ENCODE peak calls at places on chromosomes 7 and 10, in seven cellular contexts. One of them, this sample, is unnamed.
A peak's percentile ranks its signal among the peaks of the same experiment; 100 is the strongest.

GRCh38 chr10:132111121-132111731 is 45.5 kb downstream of the JAKMIP3 start:
- DNase-seq in IMR-90: no peak
- DNase-seq in AG04450: no peak
- DNase-seq in PC-9: no peak
- DNase-seq in spleen: peak; percentile 63
- DNase-seq in fibroblast of lung: no peak
- DNase-seq in uterus: peak; percentile 9
- DNase-seq in this sample: no peak

GRCh38 chr7:21067216-21067615 is 280.5 kb upstream of the SP8 start:
- DNase-seq in AG04450: no peak
- DNase-seq in IMR-90: no peak
- DNase-seq in fibroblast of lung: no peak
- DNase-seq in uterus: no peak
- DNase-seq in spleen: no peak
- DNase-seq in PC-9: no peak
- DNase-seq in this sample: no peak

GRCh38 chr7:151812967-151813366 is 63.9 kb downstream of the PRKAG2 start:
- DNase-seq in uterus: no peak
- DNase-seq in fibroblast of lung: no peak
- DNase-seq in IMR-90: no peak
- DNase-seq in spleen: peak; percentile 34
- DNase-seq in PC-9: no peak
- DNase-seq in AG04450: no peak
- DNase-seq in this sample: no peak

GRCh38 chr10:110498982-110499795 is 1.5 kb downstream of the DUSP5 start:
- DNase-seq in AG04450: peak; percentile 44
- DNase-seq in fibroblast of lung: peak; percentile 69
- DNase-seq in uterus: peak; percentile 64
- DNase-seq in spleen: peak; percentile 78
- DNase-seq in PC-9: peak; percentile 50
- DNase-seq in IMR-90: peak; percentile 74
- DNase-seq in this sample: no peak

GRCh38 chr7:744854-745430 is 17.9 kb upstream of the PRKAR1B start:
- DNase-seq in spleen: peak; percentile 36
- DNase-seq in PC-9: no peak
- DNase-seq in IMR-90: no peak
- DNase-seq in fibroblast of lung: no peak
- DNase-seq in uterus: no peak
- DNase-seq in AG04450: no peak
- DNase-seq in this sample: no peak

GRCh38 chr10:50375745-50376144 is 124.4 kb upstream of the ASAH2 start:
- DNase-seq in PC-9: no peak
- DNase-seq in AG04450: no peak
- DNase-seq in uterus: no peak
- DNase-seq in fibroblast of lung: no peak
- DNase-seq in spleen: no peak
- DNase-seq in IMR-90: no peak
- DNase-seq in this sample: no peak

GRCh38 chr7:106901870-106902441 is 36.9 kb downstream of the PIK3CG start:
- DNase-seq in IMR-90: no peak
- DNase-seq in spleen: no peak
- DNase-seq in PC-9: no peak
- DNase-seq in AG04450: no peak
- DNase-seq in uterus: no peak
- DNase-seq in fibroblast of lung: no peak
- DNase-seq in this sample: no peak

GRCh38 chr10:2925631-2926030 is 141.7 kb upstream of the PFKP start:
- DNase-seq in PC-9: no peak
- DNase-seq in fibroblast of lung: peak; percentile 79
- DNase-seq in IMR-90: peak; percentile 40
- DNase-seq in uterus: peak; percentile 32
- DNase-seq in spleen: peak; percentile 84
- DNase-seq in AG04450: no peak
- DNase-seq in this sample: no peak

GRCh38 chr7:141649865-141650499 is 52.0 kb downstream of the DENND11 start:
- DNase-seq in fibroblast of lung: peak; percentile 82
- DNase-seq in IMR-90: peak; percentile 88
- DNase-seq in PC-9: peak; percentile 62
- DNase-seq in uterus: peak; percentile 53
- DNase-seq in AG04450: peak; percentile 66
- DNase-seq in spleen: no peak
- DNase-seq in this sample: peak; percentile 89

GRCh38 chr7:12715372-12716133 is 28.1 kb downstream of the ARL4A start:
- DNase-seq in PC-9: peak; percentile 59
- DNase-seq in AG04450: peak; percentile 87
- DNase-seq in uterus: peak; percentile 61
- DNase-seq in spleen: peak; percentile 81
- DNase-seq in IMR-90: peak; percentile 95
- DNase-seq in fibroblast of lung: peak; percentile 97
- DNase-seq in this sample: no peak

GRCh38 chr7:128235469-128235868 is 5.6 kb upstream of the LEP start:
- DNase-seq in IMR-90: no peak
- DNase-seq in spleen: no peak
- DNase-seq in PC-9: no peak
- DNase-seq in AG04450: no peak
- DNase-seq in fibroblast of lung: no peak
- DNase-seq in uterus: no peak
- DNase-seq in this sample: no peak

GRCh38 chr10:34813626-34814227 is 1.4 kb downstream of the PARD3 start:
- DNase-seq in fibroblast of lung: peak; percentile 84
- DNase-seq in IMR-90: peak; percentile 62
- DNase-seq in PC-9: peak; percentile 24
- DNase-seq in uterus: peak; percentile 32
- DNase-seq in spleen: peak; percentile 59
- DNase-seq in AG04450: no peak
- DNase-seq in this sample: no peak

GRCh38 chr10:33270971-33271370 is 63.5 kb downstream of the NRP1 start:
- DNase-seq in uterus: no peak
- DNase-seq in IMR-90: no peak
- DNase-seq in AG04450: no peak
- DNase-seq in spleen: no peak
- DNase-seq in fibroblast of lung: no peak
- DNase-seq in PC-9: no peak
- DNase-seq in this sample: no peak

GRCh38 chr7:155422151-155422550 is 35.8 kb upstream of the EN2 start:
- DNase-seq in uterus: no peak
- DNase-seq in spleen: peak; percentile 65
- DNase-seq in IMR-90: no peak
- DNase-seq in fibroblast of lung: no peak
- DNase-seq in PC-9: no peak
- DNase-seq in AG04450: no peak
- DNase-seq in this sample: no peak

GRCh38 chr7:30918676-30919075 is 7.0 kb downstream of the AQP1 start:
- DNase-seq in IMR-90: no peak
- DNase-seq in spleen: peak; percentile 56
- DNase-seq in fibroblast of lung: no peak
- DNase-seq in uterus: no peak
- DNase-seq in AG04450: no peak
- DNase-seq in PC-9: no peak
- DNase-seq in this sample: no peak

GRCh38 chr7:26467104-26467503 is 175.4 kb downstream of the SNX10 start:
- DNase-seq in AG04450: no peak
- DNase-seq in PC-9: no peak
- DNase-seq in uterus: no peak
- DNase-seq in spleen: no peak
- DNase-seq in fibroblast of lung: no peak
- DNase-seq in IMR-90: no peak
- DNase-seq in this sample: no peak

GRCh38 chr7:70229242-70229641 is 631.0 kb downstream of the AUTS2 start:
- DNase-seq in AG04450: no peak
- DNase-seq in spleen: no peak
- DNase-seq in uterus: no peak
- DNase-seq in fibroblast of lung: no peak
- DNase-seq in IMR-90: no peak
- DNase-seq in PC-9: no peak
- DNase-seq in this sample: no peak

GRCh38 chr10:35424680-35425285 is 88.5 kb downstream of the CCNY start:
- DNase-seq in spleen: no peak
- DNase-seq in PC-9: no peak
- DNase-seq in AG04450: no peak
- DNase-seq in uterus: peak; percentile 24
- DNase-seq in fibroblast of lung: no peak
- DNase-seq in IMR-90: no peak
- DNase-seq in this sample: no peak

GRCh38 chr10:14659626-14660196 is 115.0 kb downstream of the FAM107B start:
- DNase-seq in AG04450: no peak
- DNase-seq in fibroblast of lung: no peak
- DNase-seq in PC-9: no peak
- DNase-seq in uterus: no peak
- DNase-seq in IMR-90: no peak
- DNase-seq in spleen: peak; percentile 87
- DNase-seq in this sample: no peak

DNA sequence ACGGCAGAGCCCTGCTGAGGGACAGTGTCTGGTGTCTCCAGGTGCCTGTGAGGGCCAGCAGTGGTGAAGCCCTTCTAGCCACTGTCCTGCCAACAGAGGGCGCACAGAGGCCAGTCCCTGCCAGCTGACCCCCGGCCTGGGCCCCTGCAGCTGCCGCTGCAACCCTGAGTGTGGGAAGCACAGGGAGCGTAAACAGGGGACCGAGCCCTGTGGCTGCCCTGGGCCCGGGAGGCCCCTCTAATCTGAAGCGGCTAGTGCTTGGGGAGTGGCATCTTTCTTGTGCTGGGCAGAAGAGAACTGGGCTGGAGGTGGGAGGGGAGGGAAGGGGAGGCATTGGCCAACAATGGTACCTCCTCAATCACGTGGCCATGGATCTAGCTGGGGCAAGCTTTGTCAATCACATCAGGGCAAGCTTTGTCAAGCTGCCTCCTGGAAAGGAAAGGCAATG is 34.6 kb downstream of the TRIM8 start:
- DNase-seq in fibroblast of lung: peak; percentile 37
- DNase-seq in IMR-90: peak; percentile 52
- DNase-seq in PC-9: peak; percentile 55
- DNase-seq in AG04450: no peak
- DNase-seq in uterus: peak; percentile 47
- DNase-seq in spleen: peak; percentile 90
- DNase-seq in this sample: no peak
- H3K4me3 ChIP-seq in fibroblast of lung: no peak overlapping the region
- H3K4me3 ChIP-seq in IMR-90: no peak overlapping the region
- H3K4me3 ChIP-seq in PC-9: no peak overlapping the region
- H3K4me3 ChIP-seq in AG04450: no peak overlapping the region
- H3K4me3 ChIP-seq in uterus: no peak overlapping the region
- H3K4me3 ChIP-seq in spleen: no peak overlapping the region
- H3K4me3 ChIP-seq in this sample: peak overlapping the region; percentile 25

GRCh38 chr10:102226542-102226870 is 407 bp downstream of the ELOVL3 start:
- DNase-seq in AG04450: no peak
- DNase-seq in PC-9: no peak
- DNase-seq in IMR-90: no peak
- DNase-seq in spleen: no peak
- DNase-seq in uterus: no peak
- DNase-seq in fibroblast of lung: no peak
- DNase-seq in this sample: no peak

GRCh38 chr10:102229810-102230263 is 3.7 kb downstream of the ELOVL3 start:
- DNase-seq in IMR-90: peak; percentile 65
- DNase-seq in AG04450: no peak
- DNase-seq in spleen: peak; percentile 97
- DNase-seq in fibroblast of lung: peak; percentile 53
- DNase-seq in PC-9: peak; percentile 77
- DNase-seq in uterus: peak; percentile 79
- DNase-seq in this sample: no peak

GRCh38 chr10:102222798-102223197 is 3.3 kb upstream of the ELOVL3 start:
- DNase-seq in IMR-90: no peak
- DNase-seq in AG04450: no peak
- DNase-seq in uterus: no peak
- DNase-seq in PC-9: no peak
- DNase-seq in spleen: no peak
- DNase-seq in fibroblast of lung: no peak
- DNase-seq in this sample: no peak

GRCh38 chr10:102227050-102227449 is 951 bp downstream of the ELOVL3 start:
- DNase-seq in IMR-90: peak; percentile 49
- DNase-seq in PC-9: no peak
- DNase-seq in spleen: no peak
- DNase-seq in uterus: no peak
- DNase-seq in fibroblast of lung: no peak
- DNase-seq in AG04450: no peak
- DNase-seq in this sample: no peak

GRCh38 chr10:102225646-102226541 is at the start of gene ELOVL3:
- DNase-seq in fibroblast of lung: peak; percentile 94
- DNase-seq in AG04450: peak; percentile 81
- DNase-seq in IMR-90: peak; percentile 91
- DNase-seq in PC-9: peak; percentile 86
- DNase-seq in spleen: peak; percentile 94
- DNase-seq in uterus: peak; percentile 94
- DNase-seq in this sample: peak; percentile 50
- H3K4me3 ChIP-seq in fibroblast of lung: peak within 1 kb of the TSS; percentile 16
- H3K4me3 ChIP-seq in AG04450: peak within 1 kb of the TSS; percentile 49
- H3K4me3 ChIP-seq in IMR-90: peak within 1 kb of the TSS; percentile 33
- H3K4me3 ChIP-seq in PC-9: no peak within 1 kb of the TSS
- H3K4me3 ChIP-seq in spleen: peak within 1 kb of the TSS; percentile 39
- H3K4me3 ChIP-seq in uterus: no peak within 1 kb of the TSS
- H3K4me3 ChIP-seq in this sample: peak within 1 kb of the TSS; percentile 45

GRCh38 chr7:100472121-100472851 is 6.7 kb downstream of the TSC22D4 start:
- DNase-seq in spleen: no peak
- DNase-seq in PC-9: no peak
- DNase-seq in uterus: no peak
- DNase-seq in IMR-90: no peak
- DNase-seq in fibroblast of lung: no peak
- DNase-seq in AG04450: no peak
- DNase-seq in this sample: no peak
- H3K4me3 ChIP-seq in spleen: no peak overlapping the region
- H3K4me3 ChIP-seq in PC-9: no peak overlapping the region
- H3K4me3 ChIP-seq in uterus: no peak overlapping the region
- H3K4me3 ChIP-seq in IMR-90: no peak overlapping the region
- H3K4me3 ChIP-seq in fibroblast of lung: no peak overlapping the region
- H3K4me3 ChIP-seq in AG04450: no peak overlapping the region
- H3K4me3 ChIP-seq in this sample: no peak overlapping the region

GRCh38 chr10:58475322-58476277 is 37.1 kb upstream of the BICC1 start:
- DNase-seq in uterus: no peak
- DNase-seq in AG04450: no peak
- DNase-seq in spleen: no peak
- DNase-seq in PC-9: no peak
- DNase-seq in IMR-90: peak; percentile 67
- DNase-seq in fibroblast of lung: peak; percentile 87
- DNase-seq in this sample: no peak
- H3K4me3 ChIP-seq in uterus: no peak overlapping the region
- H3K4me3 ChIP-seq in AG04450: peak overlapping the region; percentile 8
- H3K4me3 ChIP-seq in spleen: no peak overlapping the region
- H3K4me3 ChIP-seq in PC-9: no peak overlapping the region
- H3K4me3 ChIP-seq in IMR-90: peak overlapping the region; percentile 24
- H3K4me3 ChIP-seq in fibroblast of lung: peak overlapping the region; percentile 38
- H3K4me3 ChIP-seq in this sample: peak overlapping the region; percentile 36